ENCODE peak calls at places on chromosomes 7 and 10, in eight cellular contexts. One of them, this sample, is unnamed.

GRCh38 chr7:77703220-77703472 is 6.9 kb downstream of the RSBN1L start:
- DNase-seq in Caco-2: no peak
- DNase-seq in astrocyte of the spinal cord: no peak
- DNase-seq in fibroblast of lung: no peak
- DNase-seq in nephron progenitor cell: no peak
- DNase-seq in IMR-90: no peak
- DNase-seq in colonic mucosa: no peak
- DNase-seq in GM12865: no peak
- DNase-seq in this sample: no peak

GRCh38 chr7:131624536-131624935 is 68.1 kb upstream of the PODXL start:
- DNase-seq in Caco-2: no peak
- DNase-seq in astrocyte of the spinal cord: no peak
- DNase-seq in fibroblast of lung: no peak
- DNase-seq in nephron progenitor cell: no peak
- DNase-seq in IMR-90: no peak
- DNase-seq in colonic mucosa: no peak
- DNase-seq in GM12865: no peak
- DNase-seq in this sample: no peak

GRCh38 chr7:6232534-6232933 is 39.9 kb downstream of the CYTH3 start:
- DNase-seq in Caco-2: no peak
- DNase-seq in astrocyte of the spinal cord: no peak
- DNase-seq in fibroblast of lung: no peak
- DNase-seq in nephron progenitor cell: no peak
- DNase-seq in IMR-90: no peak
- DNase-seq in colonic mucosa: peak; percentile 65
- DNase-seq in GM12865: peak; percentile 65
- DNase-seq in this sample: no peak

GRCh38 chr10:90945496-90946070 is 24.7 kb upstream of the ANKRD1 start:
- DNase-seq in Caco-2: no peak
- DNase-seq in astrocyte of the spinal cord: no peak
- DNase-seq in fibroblast of lung: no peak
- DNase-seq in nephron progenitor cell: no peak
- DNase-seq in IMR-90: no peak
- DNase-seq in colonic mucosa: no peak
- DNase-seq in GM12865: no peak
- DNase-seq in this sample: no peak

GRCh38 chr7:135673360-135673706 is 11.0 kb downstream of the STMP1 start:
- DNase-seq in Caco-2: no peak
- DNase-seq in astrocyte of the spinal cord: peak; percentile 69
- DNase-seq in fibroblast of lung: peak; percentile 58
- DNase-seq in nephron progenitor cell: no peak
- DNase-seq in IMR-90: peak; percentile 84
- DNase-seq in colonic mucosa: no peak
- DNase-seq in GM12865: no peak
- DNase-seq in this sample: no peak

GRCh38 chr7:138449580-138449979 is 10.5 kb upstream of the TRIM24 start:
- DNase-seq in Caco-2: peak; percentile 21
- DNase-seq in astrocyte of the spinal cord: no peak
- DNase-seq in fibroblast of lung: no peak
- DNase-seq in nephron progenitor cell: peak; percentile 50
- DNase-seq in IMR-90: no peak
- DNase-seq in colonic mucosa: no peak
- DNase-seq in GM12865: peak; percentile 29
- DNase-seq in this sample: no peak

GRCh38 chr10:59362184-59362966 is at the start of gene FAM13C:
- DNase-seq in Caco-2: peak; percentile 86
- DNase-seq in astrocyte of the spinal cord: peak; percentile 60
- DNase-seq in fibroblast of lung: peak; percentile 65
- DNase-seq in nephron progenitor cell: peak; percentile 75
- DNase-seq in IMR-90: peak; percentile 63
- DNase-seq in colonic mucosa: peak; percentile 63
- DNase-seq in GM12865: peak; percentile 26
- DNase-seq in this sample: no peak

GRCh38 chr7:51138121-51139085 is 178.2 kb downstream of the COBL start:
- DNase-seq in Caco-2: no peak
- DNase-seq in astrocyte of the spinal cord: no peak
- DNase-seq in fibroblast of lung: no peak
- DNase-seq in nephron progenitor cell: no peak
- DNase-seq in IMR-90: no peak
- DNase-seq in colonic mucosa: no peak
- DNase-seq in GM12865: no peak
- DNase-seq in this sample: no peak

GRCh38 chr10:68301790-68302502 is 29.9 kb upstream of the HNRNPH3 start:
- DNase-seq in Caco-2: peak; percentile 66
- DNase-seq in astrocyte of the spinal cord: peak; percentile 61
- DNase-seq in fibroblast of lung: peak; percentile 76
- DNase-seq in nephron progenitor cell: no peak
- DNase-seq in IMR-90: peak; percentile 75
- DNase-seq in colonic mucosa: no peak
- DNase-seq in GM12865: peak; percentile 64
- DNase-seq in this sample: no peak

GRCh38 chr10:46546591-46547330 is 9.7 kb downstream of the GPRIN2 start:
- DNase-seq in Caco-2: no peak
- DNase-seq in astrocyte of the spinal cord: no peak
- DNase-seq in fibroblast of lung: no peak
- DNase-seq in nephron progenitor cell: peak; percentile 4
- DNase-seq in IMR-90: no peak
- DNase-seq in colonic mucosa: peak; percentile 19
- DNase-seq in GM12865: no peak
- DNase-seq in this sample: no peak

GRCh38 chr10:96642973-96643372 is 56.2 kb upstream of the TM9SF3 start:
- DNase-seq in Caco-2: peak; percentile 67
- DNase-seq in astrocyte of the spinal cord: peak; percentile 29
- DNase-seq in fibroblast of lung: no peak
- DNase-seq in nephron progenitor cell: peak; percentile 69
- DNase-seq in IMR-90: peak; percentile 31
- DNase-seq in colonic mucosa: peak; percentile 86
- DNase-seq in GM12865: peak; percentile 85
- DNase-seq in this sample: peak; percentile 76

GRCh38 chr10:351770-352318 is 216.6 kb downstream of the ZMYND11 start:
- DNase-seq in Caco-2: no peak
- DNase-seq in astrocyte of the spinal cord: no peak
- DNase-seq in fibroblast of lung: no peak
- DNase-seq in nephron progenitor cell: no peak
- DNase-seq in IMR-90: no peak
- DNase-seq in colonic mucosa: no peak
- DNase-seq in GM12865: no peak
- DNase-seq in this sample: no peak
- TF ChIP-seq CTCF in Caco-2: no peak
- TF ChIP-seq CTCF in astrocyte of the spinal cord: no peak
- TF ChIP-seq CTCF in fibroblast of lung: no peak
- TF ChIP-seq CTCF in nephron progenitor cell: no peak
- TF ChIP-seq CTCF in IMR-90: no peak
- TF ChIP-seq CTCF in colonic mucosa: no peak
- TF ChIP-seq CTCF in GM12865: no peak
- TF ChIP-seq CTCF in this sample: no peak

GRCh38 chr7:100247152-100247757 is 27.5 kb downstream of the PVRIG start:
- DNase-seq in Caco-2: peak; percentile 83
- DNase-seq in astrocyte of the spinal cord: peak; percentile 83
- DNase-seq in fibroblast of lung: peak; percentile 74
- DNase-seq in nephron progenitor cell: peak; percentile 56
- DNase-seq in IMR-90: peak; percentile 86
- DNase-seq in colonic mucosa: no peak
- DNase-seq in GM12865: no peak
- DNase-seq in this sample: no peak
- TF ChIP-seq CTCF in Caco-2: peak; percentile 10
- TF ChIP-seq CTCF in astrocyte of the spinal cord: no peak
- TF ChIP-seq CTCF in fibroblast of lung: no peak
- TF ChIP-seq CTCF in nephron progenitor cell: peak; percentile 23
- TF ChIP-seq CTCF in IMR-90: no peak
- TF ChIP-seq CTCF in colonic mucosa: no peak
- TF ChIP-seq CTCF in GM12865: no peak
- TF ChIP-seq CTCF in this sample: no peak

GRCh38 chr7:4154882-4155281 is 527.2 kb upstream of the FOXK1 start:
- DNase-seq in Caco-2: no peak
- DNase-seq in astrocyte of the spinal cord: no peak
- DNase-seq in fibroblast of lung: no peak
- DNase-seq in nephron progenitor cell: no peak
- DNase-seq in IMR-90: no peak
- DNase-seq in colonic mucosa: no peak
- DNase-seq in GM12865: no peak
- DNase-seq in this sample: no peak
- TF ChIP-seq CTCF in Caco-2: no peak
- TF ChIP-seq CTCF in astrocyte of the spinal cord: no peak
- TF ChIP-seq CTCF in fibroblast of lung: no peak
- TF ChIP-seq CTCF in nephron progenitor cell: no peak
- TF ChIP-seq CTCF in IMR-90: no peak
- TF ChIP-seq CTCF in colonic mucosa: no peak
- TF ChIP-seq CTCF in GM12865: no peak
- TF ChIP-seq CTCF in this sample: no peak

DNA sequence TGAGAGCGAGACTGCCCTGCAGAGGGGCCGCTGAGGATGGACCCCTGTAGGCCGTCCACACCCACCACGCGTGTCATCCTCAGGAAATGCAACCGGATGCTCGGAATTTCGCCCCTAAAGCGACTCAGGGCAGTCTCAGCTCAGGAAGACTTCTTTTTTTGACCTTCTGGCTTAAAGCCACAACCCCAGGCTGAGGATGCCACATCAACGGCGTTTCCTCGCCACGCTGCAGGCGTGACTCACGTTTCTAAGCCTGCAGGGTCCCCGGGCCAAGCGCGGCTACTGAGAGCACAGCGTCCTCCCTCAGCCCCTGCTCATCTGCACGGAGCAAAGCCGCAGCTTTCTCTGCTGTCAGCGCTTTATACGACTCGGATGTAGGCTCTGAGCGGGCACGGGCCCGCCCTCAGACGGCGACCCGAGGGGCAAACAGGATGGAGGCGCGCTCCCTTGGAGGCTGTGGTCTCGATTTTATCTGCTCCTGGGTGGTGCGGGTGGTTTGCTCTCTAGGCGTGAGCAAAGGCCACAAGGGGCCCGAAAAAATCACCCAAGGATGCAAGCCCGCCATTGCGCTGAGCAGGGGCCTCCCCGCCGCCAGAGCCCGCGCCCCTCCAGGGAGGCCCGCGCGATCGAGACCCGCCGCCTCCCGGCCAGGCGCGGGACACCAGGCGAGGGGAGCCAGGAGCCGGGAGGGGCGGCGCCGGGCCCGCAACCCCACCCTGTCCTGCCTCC is 726 bp upstream of the INSIG1 start:
- DNase-seq in Caco-2: no peak
- DNase-seq in astrocyte of the spinal cord: peak; percentile 82
- DNase-seq in fibroblast of lung: peak; percentile 84
- DNase-seq in nephron progenitor cell: peak; percentile 47
- DNase-seq in IMR-90: peak; percentile 81
- DNase-seq in colonic mucosa: peak; percentile 57
- DNase-seq in GM12865: peak; percentile 76
- DNase-seq in this sample: no peak
- TF ChIP-seq CTCF in Caco-2: peak; percentile 26
- TF ChIP-seq CTCF in astrocyte of the spinal cord: no peak
- TF ChIP-seq CTCF in fibroblast of lung: no peak
- TF ChIP-seq CTCF in nephron progenitor cell: no peak
- TF ChIP-seq CTCF in IMR-90: peak; percentile 60
- TF ChIP-seq CTCF in colonic mucosa: no peak
- TF ChIP-seq CTCF in GM12865: peak; percentile 32
- TF ChIP-seq CTCF in this sample: peak; percentile 90

GRCh38 chr10:14325325-14325955 is 5.3 kb downstream of the FRMD4A start:
- DNase-seq in Caco-2: peak; percentile 73
- DNase-seq in astrocyte of the spinal cord: peak; percentile 14
- DNase-seq in fibroblast of lung: peak; percentile 28
- DNase-seq in nephron progenitor cell: peak; percentile 46
- DNase-seq in IMR-90: peak; percentile 12
- DNase-seq in colonic mucosa: peak; percentile 50
- DNase-seq in GM12865: peak; percentile 58
- DNase-seq in this sample: peak; percentile 21
- TF ChIP-seq CTCF in Caco-2: peak; percentile 64
- TF ChIP-seq CTCF in astrocyte of the spinal cord: peak; percentile 62
- TF ChIP-seq CTCF in fibroblast of lung: peak; percentile 28
- TF ChIP-seq CTCF in nephron progenitor cell: peak; percentile 44
- TF ChIP-seq CTCF in IMR-90: peak; percentile 26
- TF ChIP-seq CTCF in colonic mucosa: no peak
- TF ChIP-seq CTCF in GM12865: peak; percentile 55
- TF ChIP-seq CTCF in this sample: peak; percentile 9

GRCh38 chr10:66586073-66586472 is 339.8 kb upstream of the LRRTM3 start:
- DNase-seq in Caco-2: peak; percentile 21
- DNase-seq in astrocyte of the spinal cord: peak; percentile 28
- DNase-seq in fibroblast of lung: peak; percentile 68
- DNase-seq in nephron progenitor cell: no peak
- DNase-seq in IMR-90: peak; percentile 35
- DNase-seq in colonic mucosa: peak; percentile 18
- DNase-seq in GM12865: no peak
- DNase-seq in this sample: no peak
- TF ChIP-seq CTCF in Caco-2: peak; percentile 29
- TF ChIP-seq CTCF in astrocyte of the spinal cord: peak; percentile 36
- TF ChIP-seq CTCF in fibroblast of lung: peak; percentile 24
- TF ChIP-seq CTCF in nephron progenitor cell: peak; percentile 36
- TF ChIP-seq CTCF in IMR-90: peak; percentile 46
- TF ChIP-seq CTCF in colonic mucosa: no peak
- TF ChIP-seq CTCF in GM12865: no peak
- TF ChIP-seq CTCF in this sample: no peak

GRCh38 chr7:28556671-28557070 is 144.4 kb downstream of the CREB5 start:
- DNase-seq in Caco-2: no peak
- DNase-seq in astrocyte of the spinal cord: no peak
- DNase-seq in fibroblast of lung: no peak
- DNase-seq in nephron progenitor cell: no peak
- DNase-seq in IMR-90: no peak
- DNase-seq in colonic mucosa: no peak
- DNase-seq in GM12865: no peak
- DNase-seq in this sample: no peak

GRCh38 chr7:28551311-28551710 is 139.0 kb downstream of the CREB5 start:
- DNase-seq in Caco-2: no peak
- DNase-seq in astrocyte of the spinal cord: no peak
- DNase-seq in fibroblast of lung: peak; percentile 36
- DNase-seq in nephron progenitor cell: no peak
- DNase-seq in IMR-90: peak; percentile 52
- DNase-seq in colonic mucosa: no peak
- DNase-seq in GM12865: no peak
- DNase-seq in this sample: no peak

GRCh38 chr7:28554791-28555471 is 142.6 kb downstream of the CREB5 start:
- DNase-seq in Caco-2: no peak
- DNase-seq in astrocyte of the spinal cord: no peak
- DNase-seq in fibroblast of lung: no peak
- DNase-seq in nephron progenitor cell: no peak
- DNase-seq in IMR-90: no peak
- DNase-seq in colonic mucosa: no peak
- DNase-seq in GM12865: no peak
- DNase-seq in this sample: no peak

GRCh38 chr7:28558236-28558635 is 145.9 kb downstream of the CREB5 start:
- DNase-seq in Caco-2: no peak
- DNase-seq in astrocyte of the spinal cord: no peak
- DNase-seq in fibroblast of lung: no peak
- DNase-seq in nephron progenitor cell: no peak
- DNase-seq in IMR-90: no peak
- DNase-seq in colonic mucosa: no peak
- DNase-seq in GM12865: no peak
- DNase-seq in this sample: no peak

GRCh38 chr7:28556036-28556435 is 143.7 kb downstream of the CREB5 start:
- DNase-seq in Caco-2: no peak
- DNase-seq in astrocyte of the spinal cord: no peak
- DNase-seq in fibroblast of lung: no peak
- DNase-seq in nephron progenitor cell: no peak
- DNase-seq in IMR-90: no peak
- DNase-seq in colonic mucosa: no peak
- DNase-seq in GM12865: no peak
- DNase-seq in this sample: no peak
- TF ChIP-seq CTCF in Caco-2: no peak
- TF ChIP-seq CTCF in astrocyte of the spinal cord: no peak
- TF ChIP-seq CTCF in fibroblast of lung: no peak
- TF ChIP-seq CTCF in nephron progenitor cell: no peak
- TF ChIP-seq CTCF in IMR-90: no peak
- TF ChIP-seq CTCF in colonic mucosa: no peak
- TF ChIP-seq CTCF in GM12865: no peak
- TF ChIP-seq CTCF in this sample: no peak

DNA sequence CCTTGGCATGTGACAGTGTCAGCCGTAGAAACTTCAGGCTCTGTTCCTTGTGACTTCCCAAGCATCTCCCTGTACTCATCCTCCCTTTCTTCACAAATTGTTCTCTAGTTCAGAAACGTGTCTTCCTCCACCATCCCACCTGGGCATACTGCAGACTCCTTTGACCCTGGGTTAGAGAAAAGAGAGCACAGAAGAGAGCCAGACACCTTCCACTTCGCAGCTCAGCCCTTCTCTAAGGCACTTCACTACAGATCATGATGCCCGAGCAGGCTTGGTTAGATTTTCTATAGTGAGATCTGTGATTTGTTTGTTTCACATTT is 70.6 kb downstream of the XPNPEP1 start:
- DNase-seq in Caco-2: no peak
- DNase-seq in astrocyte of the spinal cord: no peak
- DNase-seq in fibroblast of lung: no peak
- DNase-seq in nephron progenitor cell: no peak
- DNase-seq in IMR-90: no peak
- DNase-seq in colonic mucosa: no peak
- DNase-seq in GM12865: no peak
- DNase-seq in this sample: no peak
- TF ChIP-seq CTCF in Caco-2: no peak
- TF ChIP-seq CTCF in astrocyte of the spinal cord: no peak
- TF ChIP-seq CTCF in fibroblast of lung: no peak
- TF ChIP-seq CTCF in nephron progenitor cell: no peak
- TF ChIP-seq CTCF in IMR-90: no peak
- TF ChIP-seq CTCF in colonic mucosa: no peak
- TF ChIP-seq CTCF in GM12865: no peak
- TF ChIP-seq CTCF in this sample: no peak

This sample was measured in tibial nerve.